ENCODE peak calls at places on chromosomes 13 and 19, in four cellular contexts. G is Panc1, I is GM10248, S is endothelial cell. W is an unnamed sample.

GRCh38 chr19:47231215-47232054 is 436 bp upstream of the BBC3 start:
- DNase-seq in S (peak), I (peak), G (no peak), W (peak)

GRCh38 chr19:53812335-53812734 is 11.8 kb downstream of the NLRP12 start:
- DNase-seq in S (no peak), I (no peak), G (no peak), W (no peak)

GRCh38 chr13:110640591-110641029 is 25.3 kb downstream of the NAXD start:
- DNase-seq in I (no peak), G (no peak), S (no peak), W (no peak)

GRCh38 chr19:5058456-5059190 is 89.7 kb downstream of the KDM4B start:
- DNase-seq in I (no peak), S (no peak), G (no peak), W (no peak)

GRCh38 chr13:84651288-84651687 is 769.0 kb upstream of the SLITRK1 start:
- DNase-seq in G (no peak), I (no peak), S (no peak), W (no peak)

GRCh38 chr13:77437267-77437666 is 98.2 kb upstream of the SCEL start:
- DNase-seq in I (no peak), S (no peak), G (no peak), W (no peak)

GRCh38 chr13:73056054-73056962 is 2.5 kb upstream of the KLF5 start:
- DNase-seq in I (no peak), S (no peak), G (no peak), W (no peak)

GRCh38 chr13:70792121-70792520 is 683.9 kb upstream of the KLHL1 start:
- DNase-seq in I (no peak), G (no peak), S (no peak), W (no peak)

GRCh38 chr13:21849323-21849722 is 178.4 kb downstream of the FGF9 start:
- DNase-seq in S (peak), G (peak), I (peak), W (no peak)

GRCh38 chr13:67094078-67094477 is 136.1 kb downstream of the PCDH9 start:
- DNase-seq in G (no peak), I (no peak), S (no peak), W (no peak)

GRCh38 chr13:67238277-67238859 is 8.2 kb upstream of the PCDH9 start:
- DNase-seq in G (no peak), S (no peak), I (peak), W (no peak)

GRCh38 chr19:56355517-56355916 is 37.8 kb downstream of the ZNF582 start:
- DNase-seq in G (no peak), S (no peak), I (no peak), W (no peak)

DNA sequence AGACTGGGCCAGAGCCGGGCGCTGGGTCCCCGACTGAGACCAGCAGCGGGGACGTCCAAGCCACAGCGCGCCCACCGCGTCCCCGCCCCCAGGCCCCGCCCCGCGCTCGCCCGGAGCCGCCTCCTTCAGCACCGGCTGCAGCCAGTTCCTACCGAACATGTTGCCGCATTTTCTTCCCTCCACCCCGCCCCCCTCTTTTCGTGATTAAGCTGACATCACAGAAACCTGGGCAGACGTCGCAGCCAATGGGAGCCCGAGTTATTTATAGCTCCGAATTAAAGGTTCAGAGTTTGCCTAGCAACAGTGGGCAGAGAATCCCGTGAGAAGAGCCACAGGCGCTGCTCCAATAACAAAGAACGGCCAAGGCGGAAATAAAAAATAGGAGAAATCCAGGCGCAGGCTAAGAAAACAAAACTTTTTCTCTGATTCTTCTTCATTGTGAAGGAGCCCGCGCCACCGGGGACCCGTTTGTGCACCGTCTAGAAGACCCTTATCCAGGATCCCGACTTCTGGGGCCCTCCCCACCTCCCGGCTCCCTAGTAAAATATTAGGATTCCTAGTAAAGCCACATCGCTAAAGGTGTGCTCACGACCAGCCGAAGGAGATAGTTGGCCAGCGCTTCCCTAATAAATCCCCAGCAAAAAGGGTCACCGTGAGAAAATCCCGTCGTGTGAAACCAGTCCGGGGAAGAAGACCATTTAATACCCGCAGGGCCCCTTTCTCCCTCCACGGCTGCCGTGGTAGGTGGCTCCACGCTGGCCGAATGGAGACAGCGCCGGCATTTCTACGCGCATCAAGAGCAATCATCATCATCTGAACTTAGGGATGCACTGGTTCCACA is 61.7 kb downstream of the SERP2 start:
- DNase-seq in G (peak), S (peak), I (peak), W (peak)
- TF ChIP-seq CTCF in G (no peak), S (no peak), I (no peak), W (no peak)

GRCh38 chr13:53201454-53202225 is 173.0 kb downstream of the OLFM4 start:
- DNase-seq in S (peak), G (no peak), I (no peak), W (no peak)

GRCh38 chr13:53204598-53204997 is 176.0 kb downstream of the OLFM4 start:
- DNase-seq in S (no peak), G (no peak), I (no peak), W (no peak)

GRCh38 chr13:53200498-53201453 is 172.2 kb downstream of the OLFM4 start:
- DNase-seq in G (no peak), I (peak), S (peak), W (no peak)

DNA sequence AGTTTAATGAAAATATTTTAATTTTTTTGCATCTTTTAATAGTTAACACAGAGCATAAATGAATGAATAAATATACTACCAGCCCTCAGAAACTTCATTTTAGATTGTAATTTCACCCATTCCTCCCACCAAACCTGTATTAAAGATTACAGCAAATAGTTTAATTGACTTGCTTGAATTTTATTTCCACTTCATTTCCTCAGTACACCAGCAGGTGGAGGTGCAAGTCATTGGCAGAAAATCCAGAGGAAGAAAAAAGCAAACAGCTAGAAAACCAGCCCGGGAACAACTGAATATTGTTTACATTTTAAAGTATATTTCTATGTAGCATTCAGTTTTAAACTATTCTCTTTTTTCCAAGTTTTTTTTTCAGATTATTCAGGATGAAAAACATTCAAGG is 177.8 kb downstream of the OLFM4 start:
- DNase-seq in S (no peak), G (no peak), I (no peak), W (no peak)
- TF ChIP-seq CTCF in S (peak), G (peak), I (peak), W (peak)

GRCh38 chr13:108226184-108226583 is 8.0 kb downstream of the ABHD13 start:
- DNase-seq in S (no peak), I (no peak), G (no peak), W (no peak)

GRCh38 chr13:108227651-108228272 is 9.6 kb downstream of the ABHD13 start:
- DNase-seq in G (no peak), I (peak), S (peak), W (no peak)

GRCh38 chr13:108220042-108220441 is 1.9 kb downstream of the ABHD13 start:
- DNase-seq in I (no peak), S (no peak), G (no peak), W (no peak)

GRCh38 chr13:108225440-108225839 is 7.2 kb downstream of the ABHD13 start:
- DNase-seq in G (no peak), I (no peak), S (no peak), W (no peak)

GRCh38 chr13:108223850-108224503 is 5.8 kb downstream of the ABHD13 start:
- DNase-seq in I (no peak), G (no peak), S (no peak), W (no peak)
- TF ChIP-seq CTCF in I (no peak), G (no peak), S (no peak), W (no peak)

GRCh38 chr19:38912600-38913514 is 871 bp upstream of the CCER2 start:
- DNase-seq in I (no peak), S (no peak), G (no peak), W (no peak)

GRCh38 chr19:38913958-38914357 is 2.0 kb upstream of the CCER2 start:
- DNase-seq in S (no peak), G (no peak), I (no peak), W (no peak)

GRCh38 chr19:38908854-38909253 is 3.1 kb downstream of the CCER2 start:
- DNase-seq in S (no peak), G (no peak), I (no peak), W (no peak)

GRCh38 chr19:38910488-38910887 is 1.5 kb downstream of the CCER2 start:
- DNase-seq in I (no peak), G (no peak), S (no peak), W (no peak)

DNA sequence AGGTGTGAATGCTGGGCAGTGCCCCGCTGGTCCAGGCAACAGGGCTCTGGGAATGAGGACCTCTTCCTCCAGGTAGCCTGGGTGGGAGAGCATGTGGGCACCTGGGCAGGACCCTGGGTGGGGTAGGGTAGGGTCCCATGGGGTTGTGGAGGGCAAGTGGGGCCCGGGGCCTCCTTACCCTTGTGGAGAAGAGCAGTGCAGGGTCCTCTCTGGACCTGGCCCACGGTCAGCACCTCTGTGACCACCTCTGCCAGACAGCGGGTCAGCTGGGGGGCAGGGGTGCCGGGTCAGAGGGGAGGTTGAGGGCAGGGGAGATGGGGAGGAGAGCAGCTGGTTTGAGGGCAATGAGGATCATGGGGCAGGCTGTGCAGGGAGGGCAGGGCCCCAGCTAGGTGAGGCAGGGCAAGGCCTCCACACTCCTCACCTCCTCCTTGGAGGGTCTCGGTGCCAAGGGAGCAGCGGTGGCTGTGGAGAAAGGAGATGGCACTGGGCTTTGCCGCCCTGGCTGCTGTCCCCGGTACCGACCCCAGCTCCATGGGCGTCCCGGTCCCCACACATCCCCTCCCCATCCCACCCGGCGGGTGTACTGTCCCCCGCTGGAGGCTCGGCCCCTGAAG is 490 bp downstream of the CCER2 start:
- DNase-seq in I (no peak), G (no peak), S (no peak), W (no peak)
- TF ChIP-seq CTCF in I (no peak), G (no peak), S (no peak), W (no peak)

W was measured in BJ.